ENCODE peak calls at places on chromosomes 16 and 17, in five cellular contexts. N is stimulated activated CD4-positive, alpha-beta T cell treated with anti-CD3 and anti-CD28 coated beads, TNF-alpha, amount 100 ng/mL, for 4 hours; Q is effector memory CD8-positive, alpha-beta T cell; P is NCI-H748 treated with DMSO at 0.1 percent for 48 hours; K is NCI-H1930. O is an unnamed sample.

GRCh38 chr16:58197314-58198012 is 443 bp downstream of the CSNK2A2 start:
- DNase-seq in N (no peak), P (no peak), Q (no peak), K (no peak), O (no peak)

GRCh38 chr17:58969156-58969555 is 137.5 kb downstream of the TRIM37 start:
- DNase-seq in K (no peak), N (no peak), Q (no peak), P (peak), O (no peak)

GRCh38 chr16:24463196-24463945 is 76.0 kb upstream of the RBBP6 start:
- DNase-seq in K (no peak), Q (no peak), N (no peak), P (no peak), O (no peak)

GRCh38 chr17:71192848-71193247 is 928.0 kb upstream of the SOX9 start:
- DNase-seq in Q (no peak), P (no peak), N (no peak), K (no peak), O (no peak)

GRCh38 chr17:78044280-78044835 is 84.2 kb downstream of the TMC6 start:
- DNase-seq in Q (no peak), N (no peak), P (no peak), K (no peak), O (peak)

GRCh38 chr17:51045616-51046526 is 74.8 kb downstream of the SPAG9 start:
- DNase-seq in P (no peak), Q (no peak), N (no peak), K (no peak), O (no peak)

GRCh38 chr17:78314683-78315354 is 45.1 kb downstream of the SOCS3 start:
- DNase-seq in Q (no peak), N (no peak), K (no peak), P (no peak), O (no peak)

GRCh38 chr17:82121246-82121645 is 23.2 kb upstream of the FASN start:
- DNase-seq in N (no peak), P (no peak), K (no peak), Q (no peak), O (no peak)

GRCh38 chr17:76236603-76237002 is 3.7 kb downstream of the RNF157 start:
- DNase-seq in P (no peak), Q (no peak), N (no peak), K (no peak), O (no peak)

GRCh38 chr17:74149597-74150427 is 53.7 kb upstream of the RPL38 start:
- DNase-seq in Q (no peak), K (no peak), N (no peak), P (no peak), O (no peak)

GRCh38 chr17:61131555-61131954 is 268.1 kb upstream of the TBX2 start:
- DNase-seq in Q (no peak), P (no peak), K (no peak), N (no peak), O (no peak)